ENCODE peak calls at places on chromosomes 1 and 21, in seven cellular contexts. X, D, F, L, S, O and C are unnamed samples. For H3K4me1, the result is how much of the 10 kb centered on the place peaks cover.

GRCh38 chr1:205832326-205832751 is 17.6 kb downstream of the PM20D1 start:
- DNase-seq in S (no peak), O (no peak), L (no peak), D (no peak), F (no peak), X (no peak), C (no peak)

GRCh38 chr1:223771814-223772770 is 59.8 kb downstream of the CAPN2 start:
- DNase-seq in O (no peak), D (peak), S (no peak), X (no peak), L (peak), F (no peak), C (peak)

GRCh38 chr21:35019631-35020032 is 29.5 kb downstream of the RUNX1 start:
- DNase-seq in S (no peak), L (peak), O (no peak), D (no peak), F (no peak), X (no peak), C (no peak)

GRCh38 chr1:201653238-201653637 is 114.3 kb downstream of the NAV1 start:
- DNase-seq in S (no peak), X (no peak), L (no peak), F (no peak), O (no peak), D (peak), C (no peak)

GRCh38 chr1:54359393-54360162 is 46.6 kb downstream of the SSBP3 start:
- DNase-seq in D (no peak), O (no peak), S (no peak), F (no peak), X (no peak), L (no peak), C (no peak)

GRCh38 chr1:64980745-64981601 is 14.6 kb upstream of the JAK1 start:
- DNase-seq in L (no peak), D (no peak), F (no peak), X (no peak), S (no peak), O (no peak), C (no peak)

GRCh38 chr1:33727310-33727709 is 136.6 kb upstream of the HMGB4 start:
- DNase-seq in X (no peak), O (no peak), F (no peak), L (no peak), D (no peak), S (no peak), C (no peak)

GRCh38 chr21:23119491-23119890 is 2121.3 kb downstream of the NCAM2 start:
- DNase-seq in S (no peak), X (no peak), O (no peak), F (no peak), L (no peak), D (no peak), C (no peak)

GRCh38 chr1:232610187-232610901 is 19.6 kb downstream of the SIPA1L2 start:
- DNase-seq in D (no peak), F (no peak), O (no peak), S (no peak), L (no peak), X (no peak), C (no peak)

GRCh38 chr21:35394634-35395369 is 345.7 kb upstream of the RUNX1 start:
- DNase-seq in O (no peak), D (no peak), L (no peak), F (no peak), X (no peak), S (no peak), C (no peak)

GRCh38 chr21:38925923-38926322 is 120.2 kb downstream of the ETS2 start:
- DNase-seq in D (no peak), S (no peak), X (no peak), L (peak), F (peak), O (no peak), C (peak)

GRCh38 chr1:225825606-225826005 is 15.7 kb downstream of the EPHX1 start:
- DNase-seq in S (no peak), X (no peak), D (no peak), F (peak), O (no peak), L (no peak), C (peak)

GRCh38 chr1:118247593-118247992 is 62.6 kb upstream of the SPAG17 start:
- DNase-seq in D (peak), L (no peak), X (no peak), F (no peak), O (no peak), S (peak), C (no peak)

GRCh38 chr1:23444596-23445390 is 20.2 kb upstream of the TCEA3 start:
- DNase-seq in X (no peak), S (no peak), L (no peak), O (no peak), D (no peak), F (no peak), C (no peak)

GRCh38 chr1:80363689-80364475 is 1357.4 kb upstream of the ADGRL4 start:
- DNase-seq in S (no peak), F (no peak), O (no peak), X (no peak), D (no peak), L (no peak), C (no peak)

GRCh38 chr1:1122981-1123480 is 7.1 kb upstream of the C1orf159 start:
- DNase-seq in X (no peak), L (peak), O (no peak), F (no peak), S (peak), D (no peak), C (peak)

GRCh38 chr1:87796521-87796920 is 467.8 kb downstream of the LMO4 start:
- DNase-seq in O (no peak), F (no peak), S (no peak), D (no peak), L (peak), X (no peak), C (no peak)

GRCh38 chr1:160332516-160332915 is 10.5 kb downstream of the COPA start:
- DNase-seq in S (no peak), F (no peak), L (no peak), X (no peak), D (no peak), O (no peak), C (no peak)

GRCh38 chr1:40450491-40451237 is 388 bp downstream of the ZFP69B start:
- DNase-seq in O (no peak), X (peak), S (peak), L (peak), F (no peak), D (peak), C (no peak)

GRCh38 chr1:46285730-46286477 is 17.5 kb downstream of the LRRC41 start:
- DNase-seq in L (peak), S (no peak), O (no peak), D (peak), X (no peak), F (no peak), C (peak)

GRCh38 chr21:39088831-39089380 is 94.3 kb downstream of the PSMG1 start:
- DNase-seq in X (no peak), L (no peak), O (no peak), D (no peak), S (no peak), F (peak), C (no peak)

GRCh38 chr21:19433623-19434022 is 1030.0 kb upstream of the TMPRSS15 start:
- DNase-seq in X (no peak), F (no peak), D (no peak), L (no peak), S (no peak), O (no peak), C (no peak)

GRCh38 chr1:222769181-222769580 is 32.2 kb downstream of the FAM177B start:
- DNase-seq in O (no peak), D (peak), S (no peak), X (no peak), F (no peak), L (no peak), C (no peak)

GRCh38 chr1:63635681-63636080 is 42.5 kb downstream of the PGM1 start:
- DNase-seq in X (no peak), F (no peak), O (no peak), S (no peak), D (no peak), L (no peak), C (no peak)

GRCh38 chr1:150799104-150799503 is 9.0 kb downstream of the CTSK start:
- DNase-seq in O (no peak), X (no peak), L (no peak), F (no peak), D (no peak), S (no peak), C (no peak)

GRCh38 chr1:160247053-160247452 is 15.3 kb downstream of the DCAF8 start:
- DNase-seq in L (no peak), O (no peak), X (no peak), F (no peak), S (no peak), D (no peak), C (no peak)

GRCh38 chr1:61341426-61341825 is 259.1 kb downstream of the NFIA start:
- DNase-seq in L (no peak), X (no peak), S (no peak), D (no peak), F (no peak), O (no peak), C (no peak)

GRCh38 chr1:152448496-152448895 is 34.4 kb upstream of the CRNN start:
- DNase-seq in X (no peak), D (no peak), L (no peak), O (no peak), S (no peak), F (no peak), C (no peak)

GRCh38 chr1:110069302-110070281 is 880 bp downstream of the ALX3 start:
- DNase-seq in D (peak), F (no peak), S (no peak), L (no peak), X (no peak), O (no peak), C (peak)

GRCh38 chr1:170460379-170460778 is 71.6 kb upstream of the GORAB start:
- DNase-seq in L (no peak), X (no peak), D (no peak), O (no peak), F (no peak), S (no peak), C (no peak)

GRCh38 chr21:31558839-31559367 is 100.6 kb upstream of the SOD1 start:
- DNase-seq in X (peak), L (peak), S (peak), O (peak), F (no peak), D (peak), C (peak)

GRCh38 chr21:31559368-31560119 is 99.9 kb upstream of the SOD1 start:
- DNase-seq in F (peak), S (peak), X (peak), O (peak), D (peak), L (peak), C (peak)

GRCh38 chr21:31557421-31557955 is 102.0 kb upstream of the SOD1 start:
- DNase-seq in D (peak), L (peak), F (no peak), X (no peak), O (no peak), S (peak), C (no peak)

GRCh38 chr21:31556662-31557061 is 102.8 kb upstream of the SOD1 start:
- DNase-seq in L (no peak), S (no peak), O (no peak), X (no peak), F (no peak), D (no peak), C (no peak)

GRCh38 chr21:31557956-31558838 is 101.3 kb upstream of the SOD1 start:
- DNase-seq in L (peak), D (peak), O (no peak), S (peak), X (peak), F (no peak), C (no peak)
- H3K27ac ChIP-seq in L (peak), D (no peak), O (peak), S (no peak), X (no peak), F (no peak), C (no peak)

GRCh38 chr1:31937300-31938183 is 626 bp downstream of the PTP4A2 start:
- DNase-seq in X (peak), L (peak), S (peak), O (peak), F (peak), D (peak), C (peak)

GRCh38 chr1:31938184-31938975 is at the start of gene PTP4A2:
- DNase-seq in S (peak), X (peak), D (peak), L (peak), F (peak), O (peak), C (peak)

GRCh38 chr1:31936966-31937299 is 1.2 kb downstream of the PTP4A2 start:
- DNase-seq in S (no peak), D (no peak), L (no peak), O (no peak), X (no peak), F (no peak), C (no peak)

GRCh38 chr1:31934706-31935629 is 3.2 kb downstream of the PTP4A2 start:
- DNase-seq in D (no peak), O (no peak), S (no peak), X (no peak), L (peak), F (no peak), C (no peak)

DNA sequence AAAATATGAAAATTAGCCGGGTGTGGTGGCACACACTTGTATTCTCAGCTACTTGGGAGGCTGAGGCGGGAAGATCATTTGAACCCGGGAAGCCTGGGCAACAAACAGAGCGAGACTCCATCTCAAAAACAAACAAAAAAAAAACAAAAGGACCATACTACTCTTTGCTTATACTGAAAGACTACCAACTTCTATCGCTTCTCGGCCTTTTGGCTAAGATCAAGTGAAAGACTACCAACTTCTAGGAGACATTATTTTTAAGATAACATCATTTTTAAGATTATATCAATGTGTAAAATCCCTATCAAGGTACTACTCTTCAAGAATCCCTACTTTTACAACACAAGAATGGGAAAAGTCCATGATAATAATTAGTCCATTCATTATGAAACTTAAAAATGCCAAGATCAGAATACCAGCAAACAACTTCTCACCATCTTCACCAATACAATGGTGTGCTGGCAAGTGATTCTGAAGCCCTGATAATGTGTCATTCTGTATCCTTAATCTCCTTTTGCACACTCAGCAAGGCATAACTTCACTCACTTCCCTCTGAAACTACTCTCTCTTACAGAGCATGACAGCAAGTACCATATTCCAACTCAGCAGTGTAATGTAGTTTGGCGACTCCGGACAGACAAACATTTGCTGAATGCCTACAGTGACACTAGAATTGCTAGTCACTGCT is 1.7 kb downstream of the PTP4A2 start:
- DNase-seq in X (no peak), S (no peak), D (no peak), O (no peak), F (no peak), L (peak), C (no peak)
- H3K4me1 ChIP-seq in X (half or more), S (under half), D (half or more), O (half or more), F (under half), L (half or more), C (under half)

GRCh38 chr1:74679811-74680210 is 6.2 kb upstream of the ERICH3 start:
- DNase-seq in D (no peak), X (no peak), O (no peak), L (no peak), S (no peak), F (no peak), C (no peak)

GRCh38 chr1:74673351-74674111 is at the start of gene ERICH3:
- DNase-seq in F (no peak), D (peak), X (no peak), O (no peak), L (peak), S (peak), C (no peak)

DNA sequence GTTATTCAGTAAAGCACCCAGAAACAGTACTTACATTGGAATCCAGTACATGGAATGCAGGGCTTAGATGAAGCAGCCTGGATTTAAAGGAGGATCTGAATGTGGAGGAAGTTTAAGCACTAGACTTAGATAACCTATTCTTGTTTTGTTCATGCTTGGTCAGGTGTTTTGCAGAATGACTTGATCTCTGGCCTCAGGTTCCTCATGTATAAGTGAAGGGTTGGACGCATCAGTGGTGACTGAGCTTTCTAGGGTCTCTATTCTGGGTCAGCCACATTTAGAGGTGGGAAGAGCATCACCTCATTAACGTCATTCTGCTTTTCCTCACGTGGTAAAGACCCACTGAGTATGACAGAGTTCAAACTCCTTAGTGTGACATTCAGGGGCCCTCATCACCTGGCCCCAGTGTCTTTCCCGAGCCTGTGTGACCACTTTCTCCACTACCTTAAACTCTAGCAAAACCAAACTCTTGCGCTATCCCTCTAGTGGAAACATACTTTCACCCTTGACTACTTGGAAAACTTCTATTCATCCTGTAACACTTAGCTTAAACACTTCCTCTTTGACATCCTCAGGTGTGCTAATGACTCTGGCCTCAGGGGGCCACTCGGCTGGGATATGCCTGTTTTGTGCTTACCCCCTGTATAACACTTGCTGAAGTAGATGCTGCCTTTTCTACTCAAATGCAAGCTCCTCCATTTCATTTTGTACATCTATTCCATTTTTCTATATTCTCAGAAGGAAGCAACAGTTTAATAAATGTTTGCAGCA is 871 bp upstream of the ERICH3 start:
- DNase-seq in S (no peak), L (no peak), D (peak), X (no peak), F (no peak), O (no peak), C (no peak)
- H3K4me3 ChIP-seq in S (no peak), L (no peak), D (peak), X (no peak), F (no peak), O (peak), C (no peak)

GRCh38 chr21:44998086-44998620 is 58.3 kb downstream of the SLX9 start:
- DNase-seq in D (no peak), F (no peak), O (no peak), S (no peak), X (no peak), L (no peak), C (peak)
- H3K27ac ChIP-seq in D (no peak), F (peak), O (no peak), S (no peak), X (no peak), L (no peak), C (no peak)

GRCh38 chr1:155004352-155005075 is 1.9 kb downstream of the ZBTB7B start:
- DNase-seq in D (no peak), L (no peak), X (no peak), S (no peak), F (no peak), O (no peak), C (no peak)

GRCh38 chr1:155007253-155007828 is 4.7 kb downstream of the ZBTB7B start:
- DNase-seq in X (no peak), S (no peak), L (no peak), F (no peak), D (no peak), O (no peak), C (peak)

GRCh38 chr1:155005076-155005971 is 2.7 kb downstream of the ZBTB7B start:
- DNase-seq in O (no peak), D (no peak), F (peak), S (no peak), L (no peak), X (peak), C (peak)

GRCh38 chr1:155008015-155008941 is 5.7 kb downstream of the ZBTB7B start:
- DNase-seq in S (no peak), L (no peak), F (no peak), X (no peak), D (peak), O (no peak), C (no peak)

DNA sequence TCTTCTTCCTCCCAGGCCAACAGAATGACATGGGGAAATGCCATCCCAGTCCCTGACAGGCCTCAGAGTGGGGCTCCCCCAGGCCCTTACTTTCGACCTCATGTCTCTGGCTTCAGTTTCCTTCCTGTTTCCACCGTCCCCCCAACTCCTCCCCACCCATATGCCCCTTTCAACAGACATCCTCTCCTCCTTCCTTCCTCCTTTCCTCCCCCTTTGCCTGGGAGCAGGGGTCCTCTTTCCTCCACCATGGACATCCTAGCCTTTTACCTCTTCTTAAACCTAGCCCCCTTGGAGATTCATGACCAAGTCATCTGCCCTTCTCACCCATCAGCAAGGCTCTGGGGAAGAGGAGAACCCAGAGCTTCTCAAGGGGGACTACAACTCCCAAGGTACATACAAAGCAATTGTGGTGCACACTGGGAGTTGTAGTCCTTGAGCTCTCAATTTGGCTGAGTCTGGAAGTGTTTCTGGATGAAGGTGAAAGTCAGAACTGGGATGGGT is 4.0 kb downstream of the ZBTB7B start:
- DNase-seq in S (no peak), L (no peak), D (peak), F (no peak), O (no peak), X (no peak), C (no peak)
- H3K4me1 ChIP-seq in S (under half), L (under half), D (under half), F (under half), O (half or more), X (half or more), C (half or more)

GRCh38 chr1:101235241-101235695 is 1.6 kb upstream of the S1PR1 start:
- DNase-seq in L (no peak), S (no peak), O (no peak), X (no peak), D (peak), F (no peak), C (no peak)
- H3K4me3 ChIP-seq in L (no peak), S (peak), O (peak), X (peak), D (peak), F (peak), C (peak)

DNA sequence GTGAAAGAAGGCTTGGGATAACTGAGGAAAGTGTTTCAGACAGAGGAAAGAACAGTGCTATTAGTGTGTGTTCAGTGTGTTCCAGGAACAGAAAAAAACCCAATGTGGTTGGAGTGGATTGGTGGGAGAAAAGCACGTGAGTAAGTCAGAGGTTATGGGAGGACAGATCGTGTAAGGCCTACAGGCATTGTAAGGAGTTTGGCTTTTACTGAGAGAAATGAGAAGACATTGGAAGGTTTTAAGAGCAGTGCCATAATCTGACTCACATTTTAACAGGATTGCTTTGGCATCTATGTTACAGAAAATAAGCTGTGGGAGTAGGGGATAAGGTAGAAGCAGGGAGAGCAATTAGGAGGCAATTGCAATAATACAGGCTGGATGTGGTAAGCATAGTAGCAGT is 4.8 kb downstream of the ARPC5 start:
- DNase-seq in D (no peak), S (no peak), X (no peak), O (no peak), L (no peak), F (no peak), C (no peak)
- H3K27ac ChIP-seq in D (no peak), S (no peak), X (no peak), O (peak), L (no peak), F (peak), C (no peak)